ENCODE peak calls at places on chromosomes 1 and 21, in eight cellular contexts. J, T, W, N, F, M, P and B are unnamed samples.

GRCh38 chr1:206702803-206703202 is 18.1 kb downstream of the MAPKAPK2 start:
- DNase-seq in J (no peak), T (no peak), W (peak), N (no peak), F (no peak), M (peak), P (no peak), B (no peak)

GRCh38 chr1:15337656-15338402 is 71.9 kb upstream of the EFHD2 start:
- DNase-seq in J (no peak), T (no peak), W (no peak), N (no peak), F (peak), M (no peak), P (peak), B (no peak)

GRCh38 chr1:113694910-113695309 is 64.4 kb downstream of the PHTF1 start:
- DNase-seq in J (no peak), T (no peak), W (no peak), N (no peak), F (no peak), M (no peak), P (no peak), B (no peak)

GRCh38 chr1:173853074-173853473 is 14.7 kb downstream of the GAS5 start:
- DNase-seq in J (no peak), T (no peak), W (peak), N (no peak), F (no peak), M (peak), P (peak), B (no peak)

GRCh38 chr21:37645848-37646247 is 270.4 kb downstream of the KCNJ6 start:
- DNase-seq in J (no peak), T (no peak), W (no peak), N (no peak), F (no peak), M (no peak), P (no peak), B (no peak)

GRCh38 chr1:218659911-218660677 is 315.0 kb downstream of the TGFB2 start:
- DNase-seq in J (no peak), T (no peak), W (no peak), N (no peak), F (no peak), M (peak), P (peak), B (no peak)

GRCh38 chr1:115822117-115822516 is 18.8 kb downstream of the NHLH2 start:
- DNase-seq in J (no peak), T (no peak), W (no peak), N (no peak), F (no peak), M (no peak), P (no peak), B (no peak)

GRCh38 chr1:71861022-71861421 is 421.3 kb downstream of the NEGR1 start:
- DNase-seq in J (no peak), T (no peak), W (no peak), N (no peak), F (no peak), M (no peak), P (peak), B (no peak)

GRCh38 chr1:227888404-227889046 is 59.2 kb downstream of the WNT9A start:
- DNase-seq in J (no peak), T (no peak), W (no peak), N (peak), F (no peak), M (no peak), P (no peak), B (no peak)

GRCh38 chr1:27391511-27392095 is 819 bp upstream of the GPR3 start:
- DNase-seq in J (peak), T (no peak), W (peak), N (no peak), F (no peak), M (peak), P (peak), B (peak)

GRCh38 chr1:156616463-156616862 is 2.8 kb upstream of the HAPLN2 start:
- DNase-seq in J (peak), T (no peak), W (no peak), N (no peak), F (no peak), M (no peak), P (peak), B (no peak)

GRCh38 chr1:173405758-173406344 is 71.3 kb upstream of the PRDX6 start:
- DNase-seq in J (no peak), T (no peak), W (no peak), N (peak), F (no peak), M (no peak), P (peak), B (no peak)

GRCh38 chr1:99808391-99809115 is 41.6 kb upstream of the AGL start:
- DNase-seq in J (peak), T (no peak), W (peak), N (peak), F (no peak), M (peak), P (peak), B (peak)

GRCh38 chr1:37120279-37120678 is 86.0 kb upstream of the GRIK3 start:
- DNase-seq in J (no peak), T (no peak), W (no peak), N (no peak), F (no peak), M (no peak), P (no peak), B (no peak)

GRCh38 chr1:14181191-14181793 is 417.2 kb upstream of the KAZN start:
- DNase-seq in J (no peak), T (no peak), W (no peak), N (no peak), F (no peak), M (peak), P (no peak), B (no peak)

GRCh38 chr1:58815680-58816071 is 31.8 kb upstream of the JUN start:
- DNase-seq in J (peak), T (no peak), W (peak), N (no peak), F (no peak), M (peak), P (peak), B (peak)

GRCh38 chr1:216430744-216431143 is 7.5 kb upstream of the USH2A start:
- DNase-seq in J (no peak), T (no peak), W (no peak), N (no peak), F (no peak), M (no peak), P (no peak), B (no peak)

GRCh38 chr1:204443260-204443619 is 31.6 kb upstream of the PPP1R15B start:
- DNase-seq in J (peak), T (no peak), W (no peak), N (peak), F (no peak), M (no peak), P (no peak), B (no peak)

GRCh38 chr1:165632491-165632890 is 1.5 kb downstream of the MGST3 start:
- DNase-seq in J (no peak), T (no peak), W (no peak), N (no peak), F (no peak), M (peak), P (no peak), B (no peak)

GRCh38 chr1:203480525-203481084 is 5.0 kb downstream of the PRELP start:
- DNase-seq in J (peak), T (no peak), W (peak), N (peak), F (peak), M (no peak), P (peak), B (no peak)

GRCh38 chr1:3777078-3777547 is 4.6 kb downstream of the SMIM1 start:
- DNase-seq in J (no peak), T (no peak), W (no peak), N (no peak), F (no peak), M (no peak), P (no peak), B (no peak)

GRCh38 chr1:185401019-185401418 is 84.0 kb upstream of the IVNS1ABP start:
- DNase-seq in J (no peak), T (no peak), W (peak), N (no peak), F (no peak), M (peak), P (no peak), B (no peak)

GRCh38 chr21:30194701-30195299 is 21.1 kb downstream of the CLDN8 start:
- DNase-seq in J (no peak), T (no peak), W (no peak), N (no peak), F (no peak), M (peak), P (peak), B (peak)

GRCh38 chr1:212106286-212106792 is 70.8 kb downstream of the DTL start:
- DNase-seq in J (no peak), T (no peak), W (no peak), N (no peak), F (no peak), M (no peak), P (no peak), B (no peak)

GRCh38 chr1:85413169-85413568 is 51.8 kb downstream of the DDAH1 start:
- DNase-seq in J (no peak), T (no peak), W (no peak), N (no peak), F (no peak), M (no peak), P (peak), B (no peak)

GRCh38 chr1:181712636-181713238 is 229.4 kb downstream of the CACNA1E start:
- DNase-seq in J (no peak), T (no peak), W (no peak), N (no peak), F (no peak), M (no peak), P (peak), B (no peak)

GRCh38 chr1:25568090-25568833 is 24.9 kb downstream of the LDLRAP1 start:
- DNase-seq in J (peak), T (peak), W (peak), N (peak), F (peak), M (peak), P (peak), B (no peak)

GRCh38 chr1:180255538-180256352 is 25.7 kb downstream of the LHX4 start:
- DNase-seq in J (no peak), T (peak), W (no peak), N (no peak), F (no peak), M (no peak), P (no peak), B (no peak)

GRCh38 chr1:233908092-233908491 is 3.6 kb downstream of the SLC35F3 start:
- DNase-seq in J (no peak), T (no peak), W (no peak), N (no peak), F (no peak), M (no peak), P (no peak), B (no peak)

GRCh38 chr1:26408604-26409003 is 2.0 kb upstream of the LIN28A start:
- DNase-seq in J (peak), T (no peak), W (peak), N (peak), F (no peak), M (peak), P (peak), B (peak)

GRCh38 chr21:25607812-25608737 is 794 bp upstream of the MRPL39 start:
- DNase-seq in J (peak), T (peak), W (peak), N (peak), F (peak), M (peak), P (peak), B (peak)

GRCh38 chr1:17134036-17134435 is 14.8 kb upstream of the PADI2 start:
- DNase-seq in J (no peak), T (no peak), W (no peak), N (no peak), F (no peak), M (no peak), P (no peak), B (no peak)

GRCh38 chr1:208115924-208116614 is 128.1 kb downstream of the PLXNA2 start:
- DNase-seq in J (no peak), T (no peak), W (no peak), N (no peak), F (no peak), M (no peak), P (no peak), B (no peak)

GRCh38 chr1:205811660-205812059 is 1.3 kb downstream of the SLC41A1 start:
- DNase-seq in J (peak), T (no peak), W (no peak), N (no peak), F (no peak), M (no peak), P (no peak), B (no peak)

GRCh38 chr1:30383131-30383793 is 340.1 kb downstream of the MATN1 start:
- DNase-seq in J (no peak), T (no peak), W (no peak), N (no peak), F (no peak), M (no peak), P (no peak), B (no peak)

GRCh38 chr1:226778657-226779058 is 39.6 kb upstream of the ITPKB start:
- DNase-seq in J (peak), T (no peak), W (no peak), N (peak), F (peak), M (no peak), P (peak), B (no peak)

GRCh38 chr1:87953732-87954344 is 625.2 kb downstream of the LMO4 start:
- DNase-seq in J (peak), T (peak), W (peak), N (peak), F (peak), M (peak), P (peak), B (peak)

DNA sequence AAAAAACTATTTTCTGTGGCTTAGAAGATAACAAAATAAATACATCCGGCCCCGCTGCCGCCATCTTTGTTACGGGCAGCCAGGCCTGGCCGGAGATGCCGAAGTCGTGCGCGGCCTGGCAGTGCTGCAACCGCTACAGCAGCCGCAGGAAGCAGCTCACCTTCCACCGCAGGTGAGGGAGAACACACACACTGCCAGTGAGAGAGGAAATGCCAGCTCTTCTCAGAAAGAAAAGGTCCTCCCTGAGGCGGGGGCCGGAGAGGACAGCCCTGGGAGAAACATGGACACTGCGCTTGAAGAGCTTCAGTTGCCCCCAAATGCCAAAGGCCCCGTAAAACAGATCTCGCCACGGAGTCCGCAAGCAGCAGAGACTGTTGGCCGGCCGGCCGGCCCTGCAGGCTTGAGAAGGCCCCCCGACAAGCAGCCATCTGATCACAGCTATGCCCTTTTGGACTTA is 323.2 kb downstream of the AMY1C start:
- DNase-seq in J (no peak), T (no peak), W (peak), N (no peak), F (no peak), M (no peak), P (no peak), B (no peak)
- TF ChIP-seq CTCF in J (no peak), T (no peak), W (no peak), N (no peak), F (no peak), M (no peak), P (no peak), B (no peak)

DNA sequence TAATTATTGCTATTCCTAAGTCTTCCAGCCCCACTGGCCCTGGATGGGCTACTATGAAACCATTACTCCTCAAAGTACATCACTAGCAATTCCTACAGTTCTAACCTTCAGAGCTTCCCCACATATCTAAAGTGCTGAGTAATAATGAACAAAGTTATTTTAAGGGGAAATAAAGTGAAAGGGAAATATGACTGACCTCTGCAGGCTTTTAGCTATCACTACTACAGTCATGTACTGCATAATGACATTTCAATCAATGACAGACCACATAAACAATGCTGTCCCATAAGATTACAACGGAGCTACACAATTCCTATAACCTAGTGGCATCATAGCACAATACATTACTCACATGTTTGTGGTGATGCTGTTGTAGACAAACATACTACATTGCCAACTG is 32.5 kb upstream of the ASPM start:
- DNase-seq in J (no peak), T (no peak), W (no peak), N (no peak), F (no peak), M (no peak), P (peak), B (peak)
- TF ChIP-seq CTCF in J (no peak), T (no peak), W (no peak), N (no peak), F (no peak), M (no peak), P (peak), B (no peak)

DNA sequence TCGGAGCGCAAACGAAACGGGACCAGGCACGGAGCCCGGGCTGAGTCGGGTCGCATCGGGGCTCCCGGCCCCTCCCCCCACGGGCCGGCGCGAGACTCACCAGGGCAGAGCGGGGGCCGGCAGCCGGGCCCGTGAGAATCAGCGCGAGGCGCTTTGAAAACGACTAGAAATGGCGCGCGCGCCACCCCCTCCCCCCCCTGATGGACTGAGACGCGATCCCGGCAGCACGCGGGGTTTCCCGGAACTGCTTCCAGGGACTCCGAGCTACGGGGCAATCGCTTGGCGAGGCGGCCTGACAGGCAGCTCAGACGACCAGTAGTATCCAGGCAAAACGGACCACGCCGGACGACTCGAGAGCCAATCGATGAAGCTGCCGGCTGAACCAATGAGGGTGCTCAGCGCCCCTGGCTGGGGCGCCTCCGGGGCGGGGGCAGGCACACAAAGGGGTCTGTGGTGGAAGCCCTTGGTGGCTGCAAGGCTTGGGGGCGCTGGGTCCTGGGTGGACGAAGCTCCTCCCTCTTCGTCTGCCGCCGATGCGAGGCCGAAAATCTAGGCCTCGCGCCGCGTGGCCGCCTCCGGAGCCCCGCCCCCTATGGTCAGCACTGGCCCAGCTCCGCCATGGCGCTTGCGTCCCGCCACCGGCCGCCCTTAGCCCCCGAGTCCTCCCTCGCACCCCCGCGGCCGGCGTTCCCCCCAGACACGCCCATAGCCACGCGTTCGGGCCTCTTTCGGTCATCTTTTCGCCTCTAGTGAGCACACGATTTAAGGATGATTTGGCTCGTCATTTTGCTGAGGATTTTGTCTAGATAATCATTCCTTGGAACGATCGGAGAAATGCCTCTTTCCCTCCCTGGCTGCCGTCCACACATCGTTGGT is at the start of gene HNRNPR:
- DNase-seq in J (peak), T (peak), W (peak), N (peak), F (peak), M (peak), P (peak), B (peak)
- TF ChIP-seq CTCF in J (no peak), T (no peak), W (no peak), N (no peak), F (no peak), M (no peak), P (no peak), B (no peak)

GRCh38 chr1:9425859-9426258 is 113.4 kb upstream of the SLC25A33 start:
- DNase-seq in J (no peak), T (no peak), W (no peak), N (no peak), F (no peak), M (no peak), P (no peak), B (no peak)

GRCh38 chr1:9427388-9427787 is 111.9 kb upstream of the SLC25A33 start:
- DNase-seq in J (no peak), T (no peak), W (no peak), N (no peak), F (no peak), M (no peak), P (no peak), B (no peak)

GRCh38 chr1:9429369-9429766 is 109.9 kb upstream of the SLC25A33 start:
- DNase-seq in J (no peak), T (no peak), W (no peak), N (no peak), F (no peak), M (no peak), P (no peak), B (no peak)

GRCh38 chr1:9426291-9426711 is 113.0 kb upstream of the SLC25A33 start:
- DNase-seq in J (no peak), T (no peak), W (no peak), N (no peak), F (no peak), M (no peak), P (no peak), B (peak)

GRCh38 chr1:9428601-9429368 is 110.5 kb upstream of the SLC25A33 start:
- DNase-seq in J (peak), T (peak), W (peak), N (peak), F (peak), M (peak), P (peak), B (peak)
- TF ChIP-seq CTCF in J (no peak), T (no peak), W (peak), N (no peak), F (no peak), M (peak), P (no peak), B (peak)

DNA sequence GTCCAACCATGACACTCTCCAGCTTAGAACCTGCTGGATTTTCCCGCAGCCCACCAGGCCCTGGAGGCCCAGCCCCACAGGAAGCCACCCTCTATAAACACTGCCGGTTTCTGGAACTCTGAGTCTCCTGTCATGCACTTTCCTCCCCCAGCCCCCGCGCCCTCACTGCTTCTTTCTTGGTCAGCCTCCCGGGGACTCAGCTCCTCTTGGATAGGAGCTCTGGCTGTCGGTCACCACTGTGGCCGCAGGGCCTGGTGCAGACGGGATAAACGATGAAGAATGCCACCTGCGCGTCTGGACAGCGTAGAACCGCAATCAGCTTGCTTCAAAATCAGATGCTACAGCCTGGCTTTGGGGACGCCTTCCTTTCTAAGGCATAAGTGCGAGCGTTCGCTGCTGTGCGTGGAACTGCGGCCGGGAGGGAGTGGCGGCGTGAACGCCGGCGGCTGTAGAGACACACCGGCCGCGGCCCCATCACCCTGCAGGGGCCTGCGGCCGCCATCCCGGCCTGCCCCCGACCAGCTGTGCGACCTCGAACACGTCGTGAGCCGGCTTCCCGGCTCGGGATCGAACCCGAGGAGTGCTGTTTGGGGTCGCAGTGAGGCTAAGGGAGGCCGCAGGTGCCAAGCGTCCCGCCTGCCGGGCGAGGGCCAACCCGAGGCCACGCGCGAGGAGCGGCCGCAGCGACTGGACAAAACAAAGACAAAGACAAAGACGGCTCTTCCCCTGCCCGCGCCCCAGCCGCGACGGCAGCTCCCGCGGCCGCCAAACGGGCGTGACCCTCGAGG is 728 bp downstream of the PTTG1IP start:
- DNase-seq in J (peak), T (peak), W (no peak), N (no peak), F (peak), M (peak), P (peak), B (peak)
- TF ChIP-seq CTCF in J (no peak), T (no peak), W (no peak), N (no peak), F (no peak), M (no peak), P (no peak), B (no peak)

GRCh38 chr21:44485254-44485793 is 30.0 kb downstream of the LRRC3 start:
- DNase-seq in J (no peak), T (peak), W (peak), N (no peak), F (no peak), M (peak), P (peak), B (no peak)
- TF ChIP-seq CTCF in J (no peak), T (peak), W (peak), N (no peak), F (no peak), M (peak), P (peak), B (no peak)